ENCODE peak calls at places on chromosomes 11 and 22, in four cellular contexts. One of them, this sample, is unnamed.

GRCh38 chr22:39351689-39352214 is 2.0 kb downstream of the SYNGR1 start:
- DNase-seq in activated T-cell treated with anti-CD3 and anti-CD28 coated beads for 1 hour: no peak
- DNase-seq in GDM1: peak; percentile 49
- DNase-seq in substantia nigra: no peak
- DNase-seq in this sample: no peak

GRCh38 chr11:121416909-121417567 is 35.1 kb upstream of the SORL1 start:
- DNase-seq in activated T-cell treated with anti-CD3 and anti-CD28 coated beads for 1 hour: no peak
- DNase-seq in GDM1: peak; percentile 93
- DNase-seq in substantia nigra: peak; percentile 62
- DNase-seq in this sample: no peak

GRCh38 chr11:15157181-15157580 is 42.5 kb downstream of the INSC start:
- DNase-seq in activated T-cell treated with anti-CD3 and anti-CD28 coated beads for 1 hour: no peak
- DNase-seq in GDM1: no peak
- DNase-seq in substantia nigra: no peak
- DNase-seq in this sample: no peak

GRCh38 chr22:44660051-44660830 is 41.8 kb upstream of the PRR5 start:
- DNase-seq in activated T-cell treated with anti-CD3 and anti-CD28 coated beads for 1 hour: no peak
- DNase-seq in GDM1: no peak
- DNase-seq in substantia nigra: no peak
- DNase-seq in this sample: no peak

GRCh38 chr11:75565221-75565814 is 3.3 kb downstream of the SERPINH1 start:
- DNase-seq in activated T-cell treated with anti-CD3 and anti-CD28 coated beads for 1 hour: no peak
- DNase-seq in GDM1: no peak
- DNase-seq in substantia nigra: peak; percentile 48
- DNase-seq in this sample: no peak

GRCh38 chr11:69524291-69524882 is 42.9 kb downstream of the LINC01488 start:
- DNase-seq in activated T-cell treated with anti-CD3 and anti-CD28 coated beads for 1 hour: no peak
- DNase-seq in GDM1: no peak
- DNase-seq in substantia nigra: no peak
- DNase-seq in this sample: no peak

GRCh38 chr22:36814796-36815195 is 2.0 kb downstream of the PVALB start:
- DNase-seq in activated T-cell treated with anti-CD3 and anti-CD28 coated beads for 1 hour: no peak
- DNase-seq in GDM1: no peak
- DNase-seq in substantia nigra: no peak
- DNase-seq in this sample: no peak

GRCh38 chr11:1381793-1382425 is 7.8 kb upstream of the BRSK2 start:
- DNase-seq in activated T-cell treated with anti-CD3 and anti-CD28 coated beads for 1 hour: no peak
- DNase-seq in GDM1: no peak
- DNase-seq in substantia nigra: no peak
- DNase-seq in this sample: no peak

GRCh38 chr11:103714246-103714645 is 322.2 kb upstream of the DDI1 start:
- DNase-seq in activated T-cell treated with anti-CD3 and anti-CD28 coated beads for 1 hour: no peak
- DNase-seq in GDM1: no peak
- DNase-seq in substantia nigra: no peak
- DNase-seq in this sample: no peak

GRCh38 chr11:118572914-118573550 is 823 bp downstream of the ARCN1 start:
- DNase-seq in activated T-cell treated with anti-CD3 and anti-CD28 coated beads for 1 hour: no peak
- DNase-seq in GDM1: no peak
- DNase-seq in substantia nigra: no peak
- DNase-seq in this sample: no peak

GRCh38 chr22:44625981-44626687 is 75.9 kb upstream of the PRR5 start:
- DNase-seq in activated T-cell treated with anti-CD3 and anti-CD28 coated beads for 1 hour: peak; percentile 71
- DNase-seq in GDM1: peak; percentile 41
- DNase-seq in substantia nigra: peak; percentile 41
- DNase-seq in this sample: peak; percentile 71

GRCh38 chr22:48753381-48753730 is 1074.3 kb downstream of the BRD1 start:
- DNase-seq in activated T-cell treated with anti-CD3 and anti-CD28 coated beads for 1 hour: no peak
- DNase-seq in GDM1: no peak
- DNase-seq in substantia nigra: no peak
- DNase-seq in this sample: no peak

GRCh38 chr11:26234451-26234850 is 97.5 kb upstream of the ANO3 start:
- DNase-seq in activated T-cell treated with anti-CD3 and anti-CD28 coated beads for 1 hour: no peak
- DNase-seq in GDM1: no peak
- DNase-seq in substantia nigra: no peak
- DNase-seq in this sample: no peak

GRCh38 chr22:40325315-40325714 is 21.0 kb upstream of the ADSL start:
- DNase-seq in activated T-cell treated with anti-CD3 and anti-CD28 coated beads for 1 hour: peak; percentile 39
- DNase-seq in GDM1: no peak
- DNase-seq in substantia nigra: no peak
- DNase-seq in this sample: peak; percentile 21

GRCh38 chr11:113681711-113682410 is 24.2 kb downstream of the TMPRSS5 start:
- DNase-seq in activated T-cell treated with anti-CD3 and anti-CD28 coated beads for 1 hour: no peak
- DNase-seq in GDM1: no peak
- DNase-seq in substantia nigra: no peak
- DNase-seq in this sample: no peak

GRCh38 chr11:129750343-129751292 is 65.0 kb upstream of the TMEM45B start:
- DNase-seq in activated T-cell treated with anti-CD3 and anti-CD28 coated beads for 1 hour: peak; percentile 81
- DNase-seq in GDM1: peak; percentile 51
- DNase-seq in substantia nigra: peak; percentile 34
- DNase-seq in this sample: peak; percentile 56

GRCh38 chr11:77411238-77411637 is 62.7 kb downstream of the PAK1 start:
- DNase-seq in activated T-cell treated with anti-CD3 and anti-CD28 coated beads for 1 hour: peak; percentile 9
- DNase-seq in GDM1: peak; percentile 43
- DNase-seq in substantia nigra: no peak
- DNase-seq in this sample: peak; percentile 1

GRCh38 chr11:70699294-70700221 is 301.2 kb downstream of the CTTN start:
- DNase-seq in activated T-cell treated with anti-CD3 and anti-CD28 coated beads for 1 hour: no peak
- DNase-seq in GDM1: no peak
- DNase-seq in substantia nigra: no peak
- DNase-seq in this sample: no peak

GRCh38 chr11:82732734-82733443 is 775 bp downstream of the FAM181B start:
- DNase-seq in activated T-cell treated with anti-CD3 and anti-CD28 coated beads for 1 hour: no peak
- DNase-seq in GDM1: no peak
- DNase-seq in substantia nigra: no peak
- DNase-seq in this sample: no peak

GRCh38 chr11:10455637-10456487 is 798 bp downstream of the AMPD3 start:
- DNase-seq in activated T-cell treated with anti-CD3 and anti-CD28 coated beads for 1 hour: peak; percentile 56
- DNase-seq in GDM1: peak; percentile 73
- DNase-seq in substantia nigra: no peak
- DNase-seq in this sample: peak; percentile 30

GRCh38 chr11:120863359-120863758 is 160.5 kb upstream of the TBCEL start:
- DNase-seq in activated T-cell treated with anti-CD3 and anti-CD28 coated beads for 1 hour: no peak
- DNase-seq in GDM1: no peak
- DNase-seq in substantia nigra: no peak
- DNase-seq in this sample: no peak

GRCh38 chr22:24067587-24068376 is 56.7 kb downstream of the CABIN1 start:
- DNase-seq in activated T-cell treated with anti-CD3 and anti-CD28 coated beads for 1 hour: no peak
- DNase-seq in GDM1: no peak
- DNase-seq in substantia nigra: no peak
- DNase-seq in this sample: no peak

GRCh38 chr22:22911327-22912134 is 23.9 kb downstream of the IGLL5 start:
- DNase-seq in activated T-cell treated with anti-CD3 and anti-CD28 coated beads for 1 hour: no peak
- DNase-seq in GDM1: no peak
- DNase-seq in substantia nigra: no peak
- DNase-seq in this sample: no peak

GRCh38 chr22:38213319-38214247 is 11.8 kb downstream of the MAFF start:
- DNase-seq in activated T-cell treated with anti-CD3 and anti-CD28 coated beads for 1 hour: no peak
- DNase-seq in GDM1: no peak
- DNase-seq in substantia nigra: no peak
- DNase-seq in this sample: no peak

GRCh38 chr11:128453444-128454336 is 133.7 kb downstream of the ETS1 start:
- DNase-seq in activated T-cell treated with anti-CD3 and anti-CD28 coated beads for 1 hour: no peak
- DNase-seq in GDM1: no peak
- DNase-seq in substantia nigra: no peak
- DNase-seq in this sample: no peak

GRCh38 chr22:35837328-35837727 is 119.7 kb downstream of the APOL5 start:
- DNase-seq in activated T-cell treated with anti-CD3 and anti-CD28 coated beads for 1 hour: no peak
- DNase-seq in GDM1: no peak
- DNase-seq in substantia nigra: no peak
- DNase-seq in this sample: no peak

This sample was measured in effector CD8-positive, alpha-beta T cell.